ENCODE peak calls at places on chromosomes 2 and 18, in six cellular contexts. One of them, this sample, is unnamed.

GRCh38 chr2:46259782-46260178 is 37.4 kb upstream of the EPAS1 start:
- DNase-seq in mesothelial cell of epicardium: no peak
- DNase-seq in type B pancreatic cell: no peak
- DNase-seq in WTC11: no peak
- DNase-seq in NCI-H146: no peak
- DNase-seq in GM12891: no peak
- DNase-seq in this sample: no peak

GRCh38 chr18:23422751-23423418 is 30.2 kb upstream of the RIOK3 start:
- DNase-seq in mesothelial cell of epicardium: no peak
- DNase-seq in type B pancreatic cell: no peak
- DNase-seq in WTC11: no peak
- DNase-seq in NCI-H146: no peak
- DNase-seq in GM12891: no peak
- DNase-seq in this sample: peak

GRCh38 chr2:181955010-181955409 is 30.6 kb upstream of the PPP1R1C start:
- DNase-seq in mesothelial cell of epicardium: no peak
- DNase-seq in type B pancreatic cell: no peak
- DNase-seq in WTC11: no peak
- DNase-seq in NCI-H146: no peak
- DNase-seq in GM12891: no peak
- DNase-seq in this sample: no peak

GRCh38 chr2:25219621-25220020 is 51.2 kb upstream of the POMC start:
- DNase-seq in mesothelial cell of epicardium: no peak
- DNase-seq in type B pancreatic cell: no peak
- DNase-seq in WTC11: no peak
- DNase-seq in NCI-H146: no peak
- DNase-seq in GM12891: no peak
- DNase-seq in this sample: no peak

GRCh38 chr2:19677825-19678518 is 223.8 kb downstream of the TTC32 start:
- DNase-seq in mesothelial cell of epicardium: no peak
- DNase-seq in type B pancreatic cell: no peak
- DNase-seq in WTC11: no peak
- DNase-seq in NCI-H146: no peak
- DNase-seq in GM12891: no peak
- DNase-seq in this sample: no peak

GRCh38 chr2:155223781-155224406 is 525.4 kb downstream of the KCNJ3 start:
- DNase-seq in mesothelial cell of epicardium: no peak
- DNase-seq in type B pancreatic cell: no peak
- DNase-seq in WTC11: no peak
- DNase-seq in NCI-H146: peak
- DNase-seq in GM12891: peak
- DNase-seq in this sample: no peak

GRCh38 chr2:160278889-160279196 is 78.8 kb upstream of the ITGB6 start:
- DNase-seq in mesothelial cell of epicardium: no peak
- DNase-seq in type B pancreatic cell: no peak
- DNase-seq in WTC11: no peak
- DNase-seq in NCI-H146: no peak
- DNase-seq in GM12891: no peak
- DNase-seq in this sample: no peak

GRCh38 chr2:65158557-65158956 is 28.7 kb upstream of the RAB1A start:
- DNase-seq in mesothelial cell of epicardium: no peak
- DNase-seq in type B pancreatic cell: no peak
- DNase-seq in WTC11: no peak
- DNase-seq in NCI-H146: no peak
- DNase-seq in GM12891: no peak
- DNase-seq in this sample: no peak

GRCh38 chr2:198880986-198881385 is 576.8 kb downstream of the SATB2 start:
- DNase-seq in mesothelial cell of epicardium: no peak
- DNase-seq in type B pancreatic cell: no peak
- DNase-seq in WTC11: no peak
- DNase-seq in NCI-H146: no peak
- DNase-seq in GM12891: no peak
- DNase-seq in this sample: no peak

GRCh38 chr2:70454936-70455544 is 98.6 kb downstream of the TGFA start:
- DNase-seq in mesothelial cell of epicardium: no peak
- DNase-seq in type B pancreatic cell: no peak
- DNase-seq in WTC11: no peak
- DNase-seq in NCI-H146: no peak
- DNase-seq in GM12891: no peak
- DNase-seq in this sample: no peak

GRCh38 chr2:42054657-42055430 is 7.0 kb downstream of the PKDCC start:
- DNase-seq in mesothelial cell of epicardium: no peak
- DNase-seq in type B pancreatic cell: no peak
- DNase-seq in WTC11: peak
- DNase-seq in NCI-H146: no peak
- DNase-seq in GM12891: no peak
- DNase-seq in this sample: no peak

GRCh38 chr2:20231632-20232031 is 6.7 kb upstream of the SDC1 start:
- DNase-seq in mesothelial cell of epicardium: peak
- DNase-seq in type B pancreatic cell: peak
- DNase-seq in WTC11: peak
- DNase-seq in NCI-H146: peak
- DNase-seq in GM12891: no peak
- DNase-seq in this sample: no peak

GRCh38 chr2:128322651-128323491 is 4.2 kb upstream of the HS6ST1 start:
- DNase-seq in mesothelial cell of epicardium: peak
- DNase-seq in type B pancreatic cell: peak
- DNase-seq in WTC11: peak
- DNase-seq in NCI-H146: no peak
- DNase-seq in GM12891: no peak
- DNase-seq in this sample: no peak

GRCh38 chr2:224946911-224947310 is 95.4 kb downstream of the DOCK10 start:
- DNase-seq in mesothelial cell of epicardium: no peak
- DNase-seq in type B pancreatic cell: no peak
- DNase-seq in WTC11: no peak
- DNase-seq in NCI-H146: no peak
- DNase-seq in GM12891: no peak
- DNase-seq in this sample: peak

GRCh38 chr18:11963991-11964484 is 17.3 kb upstream of the IMPA2 start:
- DNase-seq in mesothelial cell of epicardium: no peak
- DNase-seq in type B pancreatic cell: no peak
- DNase-seq in WTC11: no peak
- DNase-seq in NCI-H146: peak
- DNase-seq in GM12891: no peak
- DNase-seq in this sample: peak

GRCh38 chr2:101200714-101201113 is 49.5 kb upstream of the TBC1D8 start:
- DNase-seq in mesothelial cell of epicardium: no peak
- DNase-seq in type B pancreatic cell: no peak
- DNase-seq in WTC11: no peak
- DNase-seq in NCI-H146: no peak
- DNase-seq in GM12891: no peak
- DNase-seq in this sample: no peak

GRCh38 chr18:67265464-67266245 is 250.9 kb downstream of the DSEL start:
- DNase-seq in mesothelial cell of epicardium: no peak
- DNase-seq in type B pancreatic cell: no peak
- DNase-seq in WTC11: no peak
- DNase-seq in NCI-H146: no peak
- DNase-seq in GM12891: no peak
- DNase-seq in this sample: peak

GRCh38 chr2:14350856-14351255 is 281.7 kb upstream of the LRATD1 start:
- DNase-seq in mesothelial cell of epicardium: no peak
- DNase-seq in type B pancreatic cell: no peak
- DNase-seq in WTC11: no peak
- DNase-seq in NCI-H146: no peak
- DNase-seq in GM12891: no peak
- DNase-seq in this sample: no peak

GRCh38 chr2:219538488-219539294 is 4.9 kb downstream of the CHPF start:
- DNase-seq in mesothelial cell of epicardium: no peak
- DNase-seq in type B pancreatic cell: no peak
- DNase-seq in WTC11: no peak
- DNase-seq in NCI-H146: no peak
- DNase-seq in GM12891: no peak
- DNase-seq in this sample: no peak

GRCh38 chr18:49768051-49768391 is 45.3 kb downstream of the ACAA2 start:
- DNase-seq in mesothelial cell of epicardium: peak
- DNase-seq in type B pancreatic cell: no peak
- DNase-seq in WTC11: peak
- DNase-seq in NCI-H146: peak
- DNase-seq in GM12891: no peak
- DNase-seq in this sample: no peak